ENCODE peak calls at places on chromosomes 7 and 10, in five cellular contexts. L is heart left ventricle, Q is nephron progenitor cell, A is left lung, Y is progenitor cell of endocrine pancreas. Z is an unnamed sample.

GRCh38 chr10:59176241-59177030 is at the start of gene PHYHIPL:
- DNase-seq in L (peak), Q (peak), A (no peak), Y (peak), Z (no peak)

GRCh38 chr10:8061274-8062211 is 7.1 kb downstream of the GATA3 start:
- DNase-seq in L (no peak), Q (no peak), A (no peak), Y (no peak), Z (no peak)

GRCh38 chr10:30755474-30755873 is 125.9 kb upstream of the LYZL2 start:
- DNase-seq in L (no peak), Q (no peak), A (no peak), Y (no peak), Z (no peak)

GRCh38 chr10:71974489-71975011 is 10.4 kb downstream of the CHST3 start:
- DNase-seq in L (no peak), Q (no peak), A (no peak), Y (no peak), Z (no peak)

GRCh38 chr7:47195641-47196040 is 386.3 kb downstream of the TNS3 start:
- DNase-seq in L (no peak), Q (no peak), A (no peak), Y (no peak), Z (no peak)

GRCh38 chr7:47978790-47979144 is 648 bp downstream of the HUS1 start:
- DNase-seq in L (no peak), Q (no peak), A (no peak), Y (no peak), Z (no peak)

GRCh38 chr7:5584091-5584490 is 160.5 kb upstream of the TNRC18 start:
- DNase-seq in L (no peak), Q (no peak), A (no peak), Y (no peak), Z (no peak)

GRCh38 chr7:117673839-117674238 is 194.0 kb downstream of the CFTR start:
- DNase-seq in L (no peak), Q (no peak), A (no peak), Y (no peak), Z (no peak)

GRCh38 chr7:55019691-55020480 is 1.1 kb downstream of the EGFR start:
- DNase-seq in L (peak), Q (peak), A (no peak), Y (peak), Z (no peak)

GRCh38 chr10:132335189-132336063 is 3.4 kb downstream of the LRRC27 start:
- DNase-seq in L (no peak), Q (no peak), A (peak), Y (no peak), Z (no peak)

GRCh38 chr7:117041007-117041406 is 87.7 kb downstream of the ST7 start:
- DNase-seq in L (no peak), Q (no peak), A (no peak), Y (no peak), Z (no peak)

GRCh38 chr10:131647789-131648188 is 253.0 kb upstream of the PPP2R2D start:
- DNase-seq in L (no peak), Q (no peak), A (no peak), Y (no peak), Z (no peak)

GRCh38 chr10:100826983-100827818 is 81.8 kb downstream of the PAX2 start:
- DNase-seq in L (no peak), Q (peak), A (no peak), Y (peak), Z (peak)

GRCh38 chr7:72336382-72336886 is 75.7 kb downstream of the CALN1 start:
- DNase-seq in L (no peak), Q (peak), A (no peak), Y (no peak), Z (no peak)

GRCh38 chr10:131670341-131670740 is 230.5 kb upstream of the PPP2R2D start:
- DNase-seq in L (no peak), Q (no peak), A (no peak), Y (no peak), Z (no peak)

GRCh38 chr7:98867271-98867701 is 2.5 kb downstream of the TMEM130 start:
- DNase-seq in L (no peak), Q (no peak), A (no peak), Y (no peak), Z (no peak)

GRCh38 chr7:2956526-2957368 is 86.9 kb downstream of the CARD11 start:
- DNase-seq in L (no peak), Q (no peak), A (peak), Y (no peak), Z (no peak)

GRCh38 chr7:133165001-133165400 is 83.1 kb upstream of the CHCHD3 start:
- DNase-seq in L (no peak), Q (no peak), A (no peak), Y (no peak), Z (no peak)

GRCh38 chr10:81116990-81117389 is 579.3 kb downstream of the SH2D4B start:
- DNase-seq in L (no peak), Q (no peak), A (no peak), Y (no peak), Z (no peak)
- TF ChIP-seq CTCF in L (no peak), Q (no peak), A (no peak), Y (no peak), Z (no peak)

GRCh38 chr7:145812218-145812617 is 304.4 kb upstream of the CNTNAP2 start:
- DNase-seq in L (no peak), Q (no peak), A (no peak), Y (no peak), Z (no peak)

GRCh38 chr7:145817687-145818086 is 298.9 kb upstream of the CNTNAP2 start:
- DNase-seq in L (no peak), Q (no peak), A (no peak), Y (no peak), Z (no peak)
- TF ChIP-seq CTCF in L (no peak), Q (no peak), A (no peak), Y (no peak), Z (no peak)

GRCh38 chr10:36492590-36493510 is 632.5 kb upstream of the ANKRD30A start:
- DNase-seq in L (no peak), Q (no peak), A (no peak), Y (no peak), Z (no peak)
- TF ChIP-seq CTCF in L (no peak), Q (no peak), A (no peak), Y (no peak), Z (no peak)

GRCh38 chr7:112023282-112023681 is 182.9 kb downstream of the DOCK4 start:
- DNase-seq in L (no peak), Q (no peak), A (no peak), Y (no peak), Z (no peak)

GRCh38 chr7:112022128-112022527 is 184.1 kb downstream of the DOCK4 start:
- DNase-seq in L (no peak), Q (no peak), A (no peak), Y (no peak), Z (no peak)

GRCh38 chr7:112020800-112021199 is 185.4 kb downstream of the DOCK4 start:
- DNase-seq in L (no peak), Q (no peak), A (no peak), Y (no peak), Z (no peak)

GRCh38 chr7:112019932-112020331 is 186.3 kb downstream of the DOCK4 start:
- DNase-seq in L (no peak), Q (no peak), A (no peak), Y (no peak), Z (no peak)

GRCh38 chr7:112021348-112022044 is 184.7 kb downstream of the DOCK4 start:
- DNase-seq in L (no peak), Q (no peak), A (no peak), Y (no peak), Z (no peak)
- TF ChIP-seq CTCF in L (no peak), Q (no peak), A (no peak), Y (no peak), Z (no peak)

GRCh38 chr7:95865716-95866371 is 93.5 kb downstream of the DYNC1I1 start:
- DNase-seq in L (no peak), Q (no peak), A (no peak), Y (no peak), Z (no peak)
- TF ChIP-seq CTCF in L (peak), Q (peak), A (no peak), Y (peak), Z (no peak)

GRCh38 chr10:23081156-23081833 is 14.1 kb upstream of the MSRB2 start:
- DNase-seq in L (no peak), Q (no peak), A (no peak), Y (no peak), Z (no peak)

GRCh38 chr10:23079700-23080099 is 15.7 kb upstream of the MSRB2 start:
- DNase-seq in L (no peak), Q (peak), A (no peak), Y (no peak), Z (no peak)

GRCh38 chr10:23078114-23078513 is 17.3 kb upstream of the MSRB2 start:
- DNase-seq in L (no peak), Q (no peak), A (no peak), Y (no peak), Z (no peak)

GRCh38 chr10:23080211-23080724 is 15.1 kb upstream of the MSRB2 start:
- DNase-seq in L (no peak), Q (no peak), A (no peak), Y (no peak), Z (no peak)

GRCh38 chr10:23081891-23082290 is 13.5 kb upstream of the MSRB2 start:
- DNase-seq in L (no peak), Q (no peak), A (no peak), Y (no peak), Z (no peak)
- TF ChIP-seq CTCF in L (peak), Q (no peak), A (no peak), Y (peak), Z (no peak)

GRCh38 chr7:1794888-1795542 is 124.9 kb downstream of the ELFN1 start:
- DNase-seq in L (no peak), Q (no peak), A (no peak), Y (no peak), Z (no peak)
- TF ChIP-seq CTCF in L (peak), Q (no peak), A (no peak), Y (peak), Z (no peak)

DNA sequence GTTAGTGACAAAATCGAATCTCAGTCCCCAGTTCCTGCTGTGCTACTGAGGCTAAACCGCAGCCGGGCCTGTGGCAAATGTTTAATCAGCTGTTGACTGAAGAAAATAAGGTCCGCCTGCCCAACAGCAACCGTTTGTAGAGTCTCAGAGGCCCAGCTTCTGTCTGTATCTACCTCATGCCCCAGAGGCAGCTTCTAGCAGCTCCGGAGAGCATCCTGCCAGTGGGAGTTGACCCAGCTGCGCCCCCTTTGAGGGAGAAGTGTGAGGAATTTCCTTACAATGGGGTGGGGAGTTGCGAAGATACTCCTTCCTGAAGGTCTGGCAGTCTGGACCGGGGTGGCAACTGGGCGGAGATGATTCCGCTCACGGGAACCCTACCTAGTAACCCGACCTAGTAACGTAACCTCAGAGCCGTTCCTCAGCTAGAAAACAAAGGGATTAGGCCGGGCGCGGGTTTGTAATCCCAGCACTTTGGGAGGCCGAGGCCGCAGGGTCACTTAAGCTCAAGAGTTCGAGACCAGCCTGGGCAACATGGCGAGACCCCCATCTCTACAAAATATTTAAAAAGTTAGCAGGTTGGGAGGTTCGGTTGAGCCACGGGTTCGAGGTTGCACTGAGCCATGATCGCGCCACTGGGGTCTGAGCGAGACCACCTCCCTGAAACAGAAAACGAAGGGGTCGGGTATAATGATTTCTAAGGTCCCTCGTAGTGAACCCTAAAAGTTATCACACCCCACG is 846 bp upstream of the ZNF775 start:
- DNase-seq in L (no peak), Q (peak), A (peak), Y (peak), Z (no peak)
- TF ChIP-seq CTCF in L (peak), Q (no peak), A (no peak), Y (peak), Z (no peak)

GRCh38 chr10:9175200-9175599 is 1120.7 kb downstream of the GATA3 start:
- DNase-seq in L (no peak), Q (no peak), A (no peak), Y (no peak), Z (no peak)
- TF ChIP-seq CTCF in L (no peak), Q (no peak), A (no peak), Y (no peak), Z (no peak)

Z was measured in activated B cell treated with CpG ODN at 0.5 μM for 24 hours.